ENCODE peak calls at places on chromosomes 1 and 21, in four cellular contexts. D, M, A and F are unnamed samples.
A peak's percentile ranks its signal among the peaks of the same experiment; 100 is the strongest.

GRCh38 chr1:227947425-227947677 is 381 bp downstream of the WNT9A start:
- DNase-seq in D (no peak), M (no peak), A (peak; percentile 14), F (no peak)

GRCh38 chr1:236143104-236143948 is 987 bp downstream of the GPR137B start:
- DNase-seq in D (no peak), M (no peak), A (no peak), F (no peak)

GRCh38 chr1:98827041-98827440 is 165.5 kb downstream of the SNX7 start:
- DNase-seq in A (no peak), M (no peak), D (no peak), F (no peak)

GRCh38 chr1:225137981-225138380 is 208.5 kb downstream of the DNAH14 start:
- DNase-seq in A (no peak), D (no peak), M (no peak), F (no peak)

GRCh38 chr1:116415200-116415698 is 42.2 kb downstream of the ATP1A1 start:
- DNase-seq in M (no peak), D (no peak), A (no peak), F (no peak)

GRCh38 chr1:161044908-161045748 is 649 bp downstream of the USF1 start:
- DNase-seq in D (peak; percentile 43), A (peak; percentile 84), M (peak; percentile 64), F (peak; percentile 69)

GRCh38 chr1:206766251-206766856 is 4.2 kb upstream of the IL19 start:
- DNase-seq in A (peak; percentile 42), D (peak; percentile 48), M (peak; percentile 37), F (peak; percentile 88)

GRCh38 chr21:21084179-21084578 is 86.0 kb downstream of the NCAM2 start:
- DNase-seq in D (no peak), A (no peak), M (no peak), F (no peak)

GRCh38 chr1:16111771-16112557 is 38.5 kb upstream of the FAM131C start:
- DNase-seq in D (peak; percentile 23), M (no peak), A (no peak), F (no peak)

GRCh38 chr21:41746744-41747006 is 20.2 kb downstream of the RIPK4 start:
- DNase-seq in A (no peak), D (no peak), M (no peak), F (no peak)

GRCh38 chr1:27597511-27598216 is 6.3 kb downstream of the AHDC1 start:
- DNase-seq in M (no peak), A (no peak), D (no peak), F (no peak)

GRCh38 chr1:155389831-155390230 is 69.1 kb downstream of the RUSC1 start:
- DNase-seq in M (no peak), D (no peak), A (no peak), F (no peak)

GRCh38 chr1:116433283-116434257 is 60.5 kb downstream of the ATP1A1 start:
- DNase-seq in D (no peak), M (peak; percentile 69), A (no peak), F (no peak)

GRCh38 chr1:22821027-22821426 is 110.4 kb downstream of the EPHB2 start:
- DNase-seq in M (no peak), A (no peak), D (no peak), F (no peak)

DNA sequence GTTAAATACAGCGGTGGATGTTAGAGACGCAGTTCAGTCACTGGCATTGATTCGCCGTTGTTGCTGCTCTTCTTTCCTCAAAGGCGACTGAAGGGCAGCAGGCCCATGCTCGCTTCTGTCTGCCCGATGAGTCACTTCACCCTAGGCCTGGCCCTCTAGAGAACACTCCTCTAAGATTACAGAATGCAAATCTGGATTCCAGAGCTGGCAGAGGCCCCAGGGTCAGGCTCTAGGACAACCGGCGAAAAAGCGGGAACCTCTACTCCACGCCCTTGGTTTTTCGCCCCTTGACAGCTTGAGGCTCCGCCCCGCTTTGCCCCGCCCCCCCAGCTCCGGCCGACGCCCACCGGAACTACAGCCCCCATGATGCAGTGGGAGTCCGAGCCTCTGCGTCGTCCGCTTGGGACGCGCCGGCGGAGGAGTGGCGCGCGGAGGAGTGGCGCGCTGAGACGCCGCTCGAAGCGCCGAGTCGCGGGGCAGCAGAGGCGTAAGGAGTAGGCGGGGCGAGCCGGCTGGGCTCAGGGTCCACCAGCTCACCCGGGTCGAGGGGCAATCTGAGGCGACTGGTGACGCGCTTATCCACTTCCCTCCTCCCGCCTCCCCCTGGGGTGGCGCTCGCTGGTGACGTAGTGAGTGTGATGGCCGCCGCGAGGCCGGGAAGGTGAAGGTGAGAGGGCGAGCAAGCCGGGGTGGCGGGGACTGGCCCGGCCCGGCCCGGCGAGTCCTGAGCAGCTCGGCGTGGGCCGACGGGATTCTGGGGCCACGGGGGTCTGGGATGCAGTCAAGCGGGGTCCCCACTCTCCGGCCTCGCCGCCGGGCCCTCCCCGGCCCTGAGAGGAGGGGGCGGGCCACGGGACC is at the start of gene MFN2:
- DNase-seq in D (peak; percentile 92), M (peak; percentile 95), A (peak; percentile 99), F (peak; percentile 98)
- TF ChIP-seq POLR2A in D (no peak), M (no peak), A (peak; percentile 85), F (no peak)

GRCh38 chr21:44304041-44304738 is 4.3 kb downstream of the PFKL start:
- DNase-seq in D (no peak), M (no peak), A (no peak), F (no peak)

GRCh38 chr21:44303490-44303981 is 3.7 kb downstream of the PFKL start:
- DNase-seq in A (no peak), D (no peak), M (peak; percentile 78), F (no peak)

GRCh38 chr21:44301093-44301492 is 1.2 kb downstream of the PFKL start:
- DNase-seq in A (no peak), D (no peak), M (no peak), F (no peak)

GRCh38 chr21:44300262-44300959 is 558 bp downstream of the PFKL start:
- DNase-seq in A (peak; percentile 61), M (peak; percentile 87), D (peak; percentile 58), F (peak; percentile 95)

GRCh38 chr21:44301961-44302406 is 2.1 kb downstream of the PFKL start:
- DNase-seq in A (no peak), D (no peak), M (peak; percentile 59), F (no peak)
- TF ChIP-seq CTCF in A (no peak), D (no peak), M (no peak), F (no peak)

GRCh38 chr1:185733818-185734709 is at the start of gene HMCN1:
- DNase-seq in M (peak; percentile 58), D (peak; percentile 59), A (peak; percentile 60), F (peak; percentile 94)
- TF ChIP-seq POLR2A in M (no peak), D (no peak), A (peak; percentile 49), F (no peak)

GRCh38 chr1:168972225-168972624 is 134.3 kb upstream of the ATP1B1 start:
- DNase-seq in A (no peak), D (no peak), M (no peak), F (no peak)

GRCh38 chr1:168974611-168975010 is 131.9 kb upstream of the ATP1B1 start:
- DNase-seq in A (no peak), M (no peak), D (no peak), F (no peak)

GRCh38 chr1:168974117-168974516 is 132.4 kb upstream of the ATP1B1 start:
- DNase-seq in A (no peak), M (no peak), D (no peak), F (no peak)

GRCh38 chr1:168970945-168971799 is 135.3 kb upstream of the ATP1B1 start:
- DNase-seq in D (no peak), A (no peak), M (no peak), F (no peak)

GRCh38 chr1:168972887-168973286 is 133.6 kb upstream of the ATP1B1 start:
- DNase-seq in D (no peak), A (no peak), M (peak; percentile 73), F (no peak)
- TF ChIP-seq CTCF in D (no peak), A (no peak), M (no peak), F (no peak)